ENCODE peak calls at places on chromosomes 6 and 20, in five cellular contexts. B, J, F, Z and N are unnamed samples.

GRCh38 chr6:13916230-13916944 is 8.4 kb upstream of the RNF182 start:
- DNase-seq in Z (no peak), F (no peak), B (peak; percentile 4), J (no peak), N (peak; percentile 47)

GRCh38 chr20:9989066-9989724 is 45.6 kb upstream of the ANKEF1 start:
- DNase-seq in J (no peak), B (peak; percentile 78), Z (no peak), F (no peak), N (peak; percentile 58)

GRCh38 chr6:89483111-89483720 is 50.3 kb downstream of the ANKRD6 start:
- DNase-seq in B (peak; percentile 11), Z (no peak), F (no peak), J (peak; percentile 19), N (peak; percentile 6)

GRCh38 chr20:53990768-53991472 is 79.5 kb downstream of the BCAS1 start:
- DNase-seq in F (no peak), J (no peak), Z (no peak), B (peak; percentile 5), N (no peak)

GRCh38 chr6:163554663-163555062 is 140.1 kb downstream of the QKI start:
- DNase-seq in Z (peak; percentile 12), F (peak; percentile 55), B (peak; percentile 53), J (peak; percentile 42), N (peak; percentile 41)

GRCh38 chr20:4160761-4161305 is 145.5 kb upstream of the RNF24 start:
- DNase-seq in J (no peak), B (no peak), F (no peak), Z (no peak), N (no peak)

GRCh38 chr6:43142101-43142500 is 29.0 kb upstream of the SRF start:
- DNase-seq in J (no peak), Z (no peak), B (no peak), F (no peak), N (no peak)

GRCh38 chr6:76867182-76867581 is 596.1 kb downstream of the HTR1B start:
- DNase-seq in F (no peak), Z (no peak), J (no peak), B (no peak), N (no peak)

GRCh38 chr20:7346026-7346425 is 578.5 kb downstream of the BMP2 start:
- DNase-seq in J (no peak), F (no peak), B (no peak), Z (no peak), N (no peak)

GRCh38 chr6:141501616-141502015 is 631.1 kb upstream of the GJE1 start:
- DNase-seq in B (no peak), J (no peak), Z (no peak), F (no peak), N (no peak)

GRCh38 chr6:131819507-131820228 is 11.8 kb downstream of the ENPP1 start:
- DNase-seq in B (peak; percentile 61), F (no peak), J (no peak), Z (no peak), N (peak; percentile 66)

GRCh38 chr20:4507288-4507719 is 214.4 kb upstream of the PRND start:
- DNase-seq in B (peak; percentile 83), Z (no peak), J (no peak), F (no peak), N (peak; percentile 97)

GRCh38 chr6:25899123-25899522 is 25.1 kb upstream of the SLC17A3 start:
- DNase-seq in Z (no peak), B (no peak), F (no peak), J (no peak), N (no peak)

GRCh38 chr6:63504777-63505384 is 67.4 kb upstream of the LOC128125822 start:
- DNase-seq in F (no peak), B (no peak), Z (no peak), J (no peak), N (no peak)

GRCh38 chr20:12022121-12022520 is 104.4 kb downstream of the BTBD3 start:
- DNase-seq in Z (no peak), J (no peak), F (no peak), B (no peak), N (no peak)

GRCh38 chr20:50744143-50744792 is 12.9 kb downstream of the PARD6B start:
- DNase-seq in J (peak; percentile 71), B (peak; percentile 91), F (no peak), Z (peak; percentile 84), N (peak; percentile 83)

GRCh38 chr6:30981942-30982772 is 1.4 kb upstream of the MUC21 start:
- DNase-seq in Z (no peak), B (peak; percentile 79), F (no peak), J (peak; percentile 65), N (peak; percentile 78)

DNA sequence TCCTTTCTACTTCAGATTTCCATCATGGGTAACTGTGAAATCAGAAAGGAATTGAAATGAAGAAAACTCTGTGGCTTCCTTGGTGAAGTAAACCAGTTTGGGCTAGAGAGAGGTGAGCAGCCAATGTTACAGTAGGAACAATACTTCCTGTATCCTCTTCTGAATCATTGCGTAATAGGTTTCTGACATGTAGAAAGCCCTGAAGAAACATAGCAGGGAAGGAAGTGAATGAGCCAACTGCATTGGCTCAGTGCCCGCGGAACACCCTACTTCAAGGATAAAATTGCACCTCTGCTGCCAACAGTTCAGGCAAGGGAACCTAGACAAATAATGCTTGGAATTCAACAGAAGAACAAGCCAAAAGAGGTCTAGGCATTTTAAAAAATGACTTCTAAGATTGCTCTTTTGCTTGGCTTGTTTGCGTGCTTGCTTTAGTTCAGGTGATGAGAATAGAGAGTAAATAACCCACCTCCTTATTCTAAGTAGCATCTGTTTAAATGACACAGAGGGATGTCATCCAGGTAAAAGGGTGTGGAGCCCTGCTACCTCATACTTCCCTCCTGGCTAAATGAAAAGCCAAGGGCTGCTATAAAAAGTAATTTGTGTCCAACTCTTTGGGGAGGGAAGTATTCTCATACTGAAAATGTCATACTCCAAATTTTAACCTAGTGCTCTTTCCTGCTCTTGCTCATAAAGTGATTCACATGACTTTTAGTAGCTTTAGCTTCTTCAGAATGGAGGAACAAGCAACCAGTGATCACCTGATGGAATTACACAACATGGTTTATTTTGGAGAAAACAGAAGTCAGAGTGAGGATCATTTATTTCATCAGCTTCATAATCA is 30.0 kb upstream of the AKIRIN2 start:
- DNase-seq in F (peak; percentile 21), J (peak; percentile 93), B (peak; percentile 99), Z (peak; percentile 77), N (peak; percentile 99)
- H3K4me3 ChIP-seq in F (no peak overlapping the region), J (no peak overlapping the region), B (no peak overlapping the region), Z (no peak overlapping the region), N (no peak overlapping the region)

DNA sequence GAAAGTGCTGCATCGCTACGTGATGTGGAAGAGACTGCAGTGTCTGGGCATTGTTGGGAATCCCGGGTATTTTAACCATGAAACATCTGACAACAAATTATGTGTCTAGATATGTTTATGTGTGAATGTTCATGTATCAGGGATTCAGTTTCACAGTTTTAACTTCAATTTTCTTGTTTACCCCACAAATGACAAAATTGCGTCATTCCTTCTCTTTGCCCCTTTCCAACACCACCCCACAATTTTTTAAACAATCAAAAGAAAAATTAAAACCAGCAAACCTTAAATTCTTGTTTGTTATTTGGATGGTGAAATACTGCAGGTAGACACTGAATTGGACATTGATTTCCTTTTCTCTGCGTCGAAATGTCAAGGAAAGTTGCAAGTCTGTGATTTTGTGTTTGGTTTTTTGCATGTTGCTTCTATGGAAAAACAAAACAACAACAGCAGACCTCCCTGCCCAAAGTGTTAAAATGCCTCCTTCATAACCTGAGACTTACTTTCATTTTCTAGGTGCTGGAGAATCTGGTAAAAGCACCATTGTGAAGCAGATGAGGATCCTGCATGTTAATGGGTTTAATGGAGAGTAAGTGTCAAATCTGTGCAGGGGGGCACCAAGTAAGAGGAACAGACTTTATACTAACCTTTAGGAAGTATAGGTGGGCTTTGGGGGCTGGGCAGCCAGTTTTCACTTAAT is 42.7 kb downstream of the GNAS start:
- DNase-seq in F (no peak), B (no peak), Z (no peak), J (no peak), N (no peak)
- H3K4me3 ChIP-seq in F (no peak overlapping the region), B (peak overlapping the region; percentile 80), Z (no peak overlapping the region), J (no peak overlapping the region), N (peak overlapping the region; percentile 77)

DNA sequence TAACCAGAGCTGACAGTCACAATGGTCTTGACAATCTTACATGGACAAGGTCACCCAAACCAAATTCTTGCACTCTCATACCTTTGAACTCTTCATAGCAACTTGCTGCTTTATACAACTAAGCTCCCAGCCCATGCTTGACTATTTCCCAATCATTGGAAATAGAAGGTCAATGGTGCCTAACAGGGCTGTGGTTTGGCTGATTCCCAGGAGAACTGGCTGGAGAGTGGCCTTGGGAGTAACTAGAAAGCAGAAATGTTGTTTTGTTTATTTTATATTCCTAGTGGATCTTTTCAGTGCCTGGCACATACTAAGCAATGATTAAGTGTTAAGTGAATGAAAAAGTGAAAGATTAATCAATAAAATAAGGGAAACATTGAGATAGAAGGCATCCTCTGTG is 3.0 kb downstream of the SPINT4 start:
- DNase-seq in F (no peak), B (peak; percentile 1), J (peak; percentile 31), Z (no peak), N (no peak)
- H3K4me3 ChIP-seq in F (no peak overlapping the region), B (no peak overlapping the region), J (no peak overlapping the region), Z (no peak overlapping the region), N (no peak overlapping the region)

GRCh38 chr20:18466894-18467678 is at the start of the genes DZANK1 and POLR3F:
- DNase-seq in B (peak; percentile 96), Z (peak; percentile 99), J (peak; percentile 93), F (peak; percentile 91), N (peak; percentile 96)
- H3K4me3 ChIP-seq in B (peak within 1 kb of the TSS; percentile 98), Z (peak within 1 kb of the TSS; percentile 76), J (peak within 1 kb of the TSS; percentile 91), F (peak within 1 kb of the TSS; percentile 79), N (peak within 1 kb of the TSS; percentile 96)

DNA sequence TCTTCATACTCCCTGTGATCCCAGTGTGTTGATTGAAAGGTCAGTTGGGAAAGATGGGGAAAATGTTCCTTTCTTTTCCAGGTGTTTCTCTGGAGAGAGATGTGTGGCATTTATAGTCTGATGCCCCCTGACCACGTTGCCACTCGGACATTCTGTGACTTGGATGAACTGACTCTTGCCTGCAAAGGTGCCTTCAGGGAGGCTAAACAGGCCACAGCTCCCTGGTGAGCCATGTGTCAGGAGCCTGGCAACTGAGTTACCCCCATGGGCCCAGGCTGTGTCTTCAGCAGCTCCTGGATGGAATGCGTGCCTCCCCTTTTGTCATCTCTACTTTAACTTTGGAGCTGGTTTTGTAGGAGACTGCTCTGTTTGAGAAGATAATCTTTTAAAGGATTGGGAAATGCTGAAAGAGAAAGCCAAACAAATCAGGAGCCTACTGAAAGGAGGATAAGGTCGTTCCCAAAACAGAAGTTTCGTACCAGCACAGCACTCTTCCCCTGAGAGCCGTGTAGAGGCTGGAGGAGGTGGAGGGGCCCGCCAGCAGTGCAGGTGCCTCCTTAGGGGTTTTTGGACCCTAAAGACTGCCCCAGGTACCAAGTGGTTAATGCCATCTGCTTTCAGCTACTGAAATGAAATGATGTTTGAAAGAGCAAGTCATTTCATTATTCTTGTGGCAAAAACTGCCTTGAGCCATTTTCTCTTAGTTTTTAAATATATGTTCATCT is 322.8 kb downstream of the ZFAND3 start:
- DNase-seq in Z (no peak), B (no peak), F (no peak), J (no peak), N (no peak)
- H3K4me3 ChIP-seq in Z (no peak overlapping the region), B (no peak overlapping the region), F (no peak overlapping the region), J (no peak overlapping the region), N (no peak overlapping the region)

GRCh38 chr6:98836962-98837944 is 2.9 kb downstream of the POU3F2 start:
- DNase-seq in J (no peak), Z (no peak), B (no peak), F (no peak), N (no peak)

GRCh38 chr6:98838027-98838426 is 3.7 kb downstream of the POU3F2 start:
- DNase-seq in F (no peak), B (no peak), J (no peak), Z (no peak), N (no peak)

GRCh38 chr6:98834060-98835031 is at the start of gene POU3F2:
- DNase-seq in B (peak; percentile 80), J (peak; percentile 67), F (peak; percentile 56), Z (peak; percentile 64), N (peak; percentile 62)

GRCh38 chr6:98835149-98836024 is 1.0 kb downstream of the POU3F2 start:
- DNase-seq in F (no peak), B (no peak), J (no peak), Z (no peak), N (no peak)

GRCh38 chr6:98836025-98836961 is 1.9 kb downstream of the POU3F2 start:
- DNase-seq in B (no peak), Z (no peak), J (no peak), F (no peak), N (no peak)
- H3K4me3 ChIP-seq in B (no peak overlapping the region), Z (peak overlapping the region; percentile 55), J (no peak overlapping the region), F (no peak overlapping the region), N (no peak overlapping the region)